ENCODE peak calls at places on chromosomes 12 and 14, in four cellular contexts. One of them, this sample, is unnamed.

GRCh38 chr12:101839324-101840283 is 8.8 kb upstream of the GNPTAB start:
- DNase-seq in cardiac muscle cell: peak
- DNase-seq in heart right ventricle: no peak
- DNase-seq in OCI-LY7: peak
- DNase-seq in this sample: peak

GRCh38 chr12:50415899-50416479 is 15.3 kb downstream of the LARP4 start:
- DNase-seq in cardiac muscle cell: no peak
- DNase-seq in heart right ventricle: no peak
- DNase-seq in OCI-LY7: no peak
- DNase-seq in this sample: no peak

GRCh38 chr14:35594616-35595015 is 60.7 kb downstream of the INSM2 start:
- DNase-seq in cardiac muscle cell: no peak
- DNase-seq in heart right ventricle: no peak
- DNase-seq in OCI-LY7: no peak
- DNase-seq in this sample: no peak

GRCh38 chr14:97719931-97720330 is 922.7 kb downstream of the VRK1 start:
- DNase-seq in heart right ventricle: no peak
- DNase-seq in cardiac muscle cell: no peak
- DNase-seq in OCI-LY7: no peak
- DNase-seq in this sample: no peak

GRCh38 chr12:38374751-38375150 is 58.2 kb downstream of the ALG10B start:
- DNase-seq in OCI-LY7: no peak
- DNase-seq in cardiac muscle cell: no peak
- DNase-seq in heart right ventricle: no peak
- DNase-seq in this sample: no peak

GRCh38 chr12:21456291-21456780 is 18.9 kb downstream of the PYROXD1 start:
- DNase-seq in cardiac muscle cell: no peak
- DNase-seq in heart right ventricle: no peak
- DNase-seq in OCI-LY7: no peak
- DNase-seq in this sample: no peak

GRCh38 chr12:27303139-27304111 is 29.2 kb upstream of the BMAL2 start:
- DNase-seq in cardiac muscle cell: no peak
- DNase-seq in heart right ventricle: no peak
- DNase-seq in OCI-LY7: no peak
- DNase-seq in this sample: no peak

GRCh38 chr12:69024413-69024812 is 91.4 kb upstream of the CPM start:
- DNase-seq in OCI-LY7: no peak
- DNase-seq in cardiac muscle cell: no peak
- DNase-seq in heart right ventricle: no peak
- DNase-seq in this sample: no peak

GRCh38 chr14:55705651-55706340 is 125.8 kb downstream of the KTN1 start:
- DNase-seq in heart right ventricle: no peak
- DNase-seq in cardiac muscle cell: no peak
- DNase-seq in OCI-LY7: no peak
- DNase-seq in this sample: no peak

GRCh38 chr12:77152623-77153193 is 87.3 kb upstream of the E2F7 start:
- DNase-seq in OCI-LY7: no peak
- DNase-seq in heart right ventricle: no peak
- DNase-seq in cardiac muscle cell: peak
- DNase-seq in this sample: no peak

GRCh38 chr14:99755629-99756603 is 37.3 kb upstream of the EML1 start:
- DNase-seq in OCI-LY7: no peak
- DNase-seq in cardiac muscle cell: no peak
- DNase-seq in heart right ventricle: peak
- DNase-seq in this sample: peak

GRCh38 chr12:46379352-46379751 is 6.8 kb upstream of the SLC38A2 start:
- DNase-seq in cardiac muscle cell: no peak
- DNase-seq in heart right ventricle: no peak
- DNase-seq in OCI-LY7: no peak
- DNase-seq in this sample: no peak

GRCh38 chr12:6183689-6184441 is 16.3 kb upstream of the CD9 start:
- DNase-seq in cardiac muscle cell: no peak
- DNase-seq in heart right ventricle: no peak
- DNase-seq in OCI-LY7: no peak
- DNase-seq in this sample: no peak

GRCh38 chr12:126780343-126780742 is 1486.6 kb upstream of the TMEM132C start:
- DNase-seq in OCI-LY7: no peak
- DNase-seq in cardiac muscle cell: no peak
- DNase-seq in heart right ventricle: no peak
- DNase-seq in this sample: no peak

GRCh38 chr14:100140452-100141132 is 18.9 kb downstream of the DEGS2 start:
- DNase-seq in cardiac muscle cell: peak
- DNase-seq in heart right ventricle: no peak
- DNase-seq in OCI-LY7: no peak
- DNase-seq in this sample: no peak

GRCh38 chr14:92958373-92959188 is 35.6 kb downstream of the CHGA start:
- DNase-seq in OCI-LY7: no peak
- DNase-seq in heart right ventricle: no peak
- DNase-seq in cardiac muscle cell: no peak
- DNase-seq in this sample: no peak

GRCh38 chr14:62039871-62040270 is 277.7 kb downstream of the SNAPC1 start:
- DNase-seq in OCI-LY7: no peak
- DNase-seq in heart right ventricle: no peak
- DNase-seq in cardiac muscle cell: no peak
- DNase-seq in this sample: no peak

GRCh38 chr12:55728185-55728931 is 451 bp downstream of the CD63 start:
- DNase-seq in cardiac muscle cell: peak
- DNase-seq in heart right ventricle: peak
- DNase-seq in OCI-LY7: peak
- DNase-seq in this sample: peak

GRCh38 chr14:79702197-79702596 is 509.1 kb downstream of the DIO2 start:
- DNase-seq in OCI-LY7: no peak
- DNase-seq in heart right ventricle: no peak
- DNase-seq in cardiac muscle cell: no peak
- DNase-seq in this sample: no peak

GRCh38 chr12:106709068-106709511 is 65.4 kb upstream of the RIC8B start:
- DNase-seq in OCI-LY7: no peak
- DNase-seq in heart right ventricle: no peak
- DNase-seq in cardiac muscle cell: no peak
- DNase-seq in this sample: no peak

GRCh38 chr12:118238888-118239287 is 103.0 kb downstream of the PEBP1 start:
- DNase-seq in OCI-LY7: peak
- DNase-seq in cardiac muscle cell: no peak
- DNase-seq in heart right ventricle: no peak
- DNase-seq in this sample: no peak

GRCh38 chr14:77457522-77458248 is at the start of the genes AHSA1 and VIPAS39:
- DNase-seq in heart right ventricle: peak
- DNase-seq in OCI-LY7: peak
- DNase-seq in cardiac muscle cell: peak
- DNase-seq in this sample: peak

GRCh38 chr14:56268653-56269052 is 150.4 kb downstream of the PELI2 start:
- DNase-seq in heart right ventricle: no peak
- DNase-seq in cardiac muscle cell: no peak
- DNase-seq in OCI-LY7: no peak
- DNase-seq in this sample: no peak

GRCh38 chr12:93848453-93849120 is 171.4 kb downstream of the CRADD start:
- DNase-seq in heart right ventricle: no peak
- DNase-seq in cardiac muscle cell: no peak
- DNase-seq in OCI-LY7: peak
- DNase-seq in this sample: no peak

GRCh38 chr12:130401703-130402102 is 64.0 kb downstream of the PIWIL1 start:
- DNase-seq in heart right ventricle: no peak
- DNase-seq in OCI-LY7: no peak
- DNase-seq in cardiac muscle cell: peak
- DNase-seq in this sample: no peak

GRCh38 chr12:23634344-23634743 is 315.1 kb downstream of the SOX5 start:
- DNase-seq in OCI-LY7: no peak
- DNase-seq in cardiac muscle cell: no peak
- DNase-seq in heart right ventricle: no peak
- DNase-seq in this sample: no peak

GRCh38 chr14:35085441-35085840 is 36.3 kb downstream of the PPP2R3C start:
- DNase-seq in OCI-LY7: no peak
- DNase-seq in heart right ventricle: no peak
- DNase-seq in cardiac muscle cell: no peak
- DNase-seq in this sample: no peak

GRCh38 chr12:132908145-132909029 is 21.0 kb upstream of the CHFR start:
- DNase-seq in heart right ventricle: peak
- DNase-seq in OCI-LY7: peak
- DNase-seq in cardiac muscle cell: peak
- DNase-seq in this sample: peak
- H3K27ac ChIP-seq in heart right ventricle: peak
- H3K27ac ChIP-seq in OCI-LY7: peak
- H3K27ac ChIP-seq in cardiac muscle cell: peak
- H3K27ac ChIP-seq in this sample: peak

DNA sequence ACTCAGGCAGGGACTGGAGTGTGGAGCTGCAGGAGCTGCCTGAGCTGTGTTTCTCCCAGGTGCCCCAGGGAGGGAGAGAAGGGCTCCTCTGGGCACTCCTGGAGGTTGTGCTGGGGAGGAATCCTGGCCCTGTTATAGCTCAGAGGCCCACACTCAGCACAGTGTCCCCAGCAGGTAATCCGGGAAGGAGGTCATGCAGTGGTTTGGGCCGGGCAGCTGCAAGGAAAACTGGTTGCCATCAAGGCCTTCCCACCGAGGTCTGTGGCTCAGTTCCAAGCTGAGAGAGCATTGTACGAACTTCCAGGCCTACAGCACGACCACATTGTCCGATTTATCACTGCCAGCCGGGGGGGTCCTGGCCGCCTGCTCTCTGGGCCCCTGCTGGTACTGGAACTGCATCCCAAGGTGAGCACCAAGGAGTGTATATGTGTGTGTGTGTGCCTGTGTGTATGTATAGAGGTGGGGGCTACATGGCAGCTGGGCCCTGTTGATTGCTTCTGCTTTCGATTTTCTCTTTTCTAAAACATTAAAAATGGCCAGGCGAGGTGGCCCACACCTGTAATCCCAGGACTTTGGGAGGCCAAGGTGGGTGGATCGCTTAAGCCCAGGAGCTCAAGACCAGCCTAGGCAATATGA is 2.0 kb downstream of the AMHR2 start:
- DNase-seq in heart right ventricle: no peak
- DNase-seq in OCI-LY7: no peak
- DNase-seq in cardiac muscle cell: no peak
- DNase-seq in this sample: no peak
- H3K4me3 ChIP-seq in heart right ventricle: no peak
- H3K4me3 ChIP-seq in OCI-LY7: no peak
- H3K4me3 ChIP-seq in cardiac muscle cell: peak
- H3K4me3 ChIP-seq in this sample: no peak

DNA sequence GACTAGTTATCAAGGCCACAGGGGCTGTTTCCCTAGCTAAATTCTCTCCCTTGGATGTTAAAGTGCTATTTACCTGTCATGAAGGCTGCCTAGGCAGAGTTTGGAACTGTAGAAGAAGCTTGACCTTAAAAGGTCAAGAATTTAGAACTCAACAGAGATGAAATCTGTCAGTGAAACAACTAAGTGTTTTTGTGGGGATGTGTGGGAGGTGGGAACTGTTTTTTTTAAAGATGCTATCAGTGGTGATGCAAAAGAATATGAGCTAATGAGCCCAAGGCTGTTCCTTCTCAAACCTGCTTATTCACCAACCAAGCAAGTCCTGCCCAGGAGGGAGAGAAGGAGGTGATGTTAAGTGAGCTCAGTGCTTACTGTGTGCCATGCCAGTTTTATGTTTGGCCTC is 40.8 kb upstream of the POC1B start:
- DNase-seq in cardiac muscle cell: peak
- DNase-seq in heart right ventricle: no peak
- DNase-seq in OCI-LY7: no peak
- DNase-seq in this sample: no peak
- H3K27ac ChIP-seq in cardiac muscle cell: no peak
- H3K27ac ChIP-seq in heart right ventricle: no peak
- H3K27ac ChIP-seq in OCI-LY7: no peak
- H3K27ac ChIP-seq in this sample: no peak

GRCh38 chr14:105028251-105028927 is 7.5 kb upstream of the CDCA4 start:
- DNase-seq in OCI-LY7: no peak
- DNase-seq in cardiac muscle cell: no peak
- DNase-seq in heart right ventricle: no peak
- DNase-seq in this sample: no peak
- H3K4me3 ChIP-seq in OCI-LY7: no peak
- H3K4me3 ChIP-seq in cardiac muscle cell: no peak
- H3K4me3 ChIP-seq in heart right ventricle: no peak
- H3K4me3 ChIP-seq in this sample: no peak

GRCh38 chr14:68458840-68459469 is 333.9 kb downstream of the ZFP36L1 start:
- DNase-seq in cardiac muscle cell: no peak
- DNase-seq in heart right ventricle: no peak
- DNase-seq in OCI-LY7: no peak
- DNase-seq in this sample: peak
- H3K27ac ChIP-seq in cardiac muscle cell: no peak
- H3K27ac ChIP-seq in heart right ventricle: peak
- H3K27ac ChIP-seq in OCI-LY7: no peak
- H3K27ac ChIP-seq in this sample: peak

DNA sequence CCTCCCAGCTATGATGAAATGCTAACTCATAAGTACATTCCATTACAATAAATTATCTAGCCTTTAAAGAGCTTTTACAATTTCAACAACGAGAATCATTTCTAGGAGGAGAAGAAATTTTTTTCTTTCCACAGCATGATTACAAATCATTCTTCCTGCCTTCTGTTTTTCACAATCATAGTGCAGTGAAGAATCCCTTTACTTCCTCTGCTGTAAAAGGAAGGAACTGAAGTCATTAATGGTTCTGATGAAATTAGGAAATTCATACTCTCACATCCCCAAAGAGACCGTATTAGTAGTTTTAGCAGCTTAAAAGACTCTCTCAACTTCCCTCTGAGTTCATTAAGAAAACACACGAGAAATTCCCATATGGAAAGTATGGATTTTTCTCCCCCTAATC is 58.7 kb upstream of the KITLG start:
- DNase-seq in OCI-LY7: no peak
- DNase-seq in cardiac muscle cell: no peak
- DNase-seq in heart right ventricle: no peak
- DNase-seq in this sample: no peak
- H3K4me3 ChIP-seq in OCI-LY7: no peak
- H3K4me3 ChIP-seq in cardiac muscle cell: no peak
- H3K4me3 ChIP-seq in heart right ventricle: peak
- H3K4me3 ChIP-seq in this sample: no peak

GRCh38 chr14:90757452-90757851 is 58.8 kb downstream of the TTC7B start:
- DNase-seq in heart right ventricle: no peak
- DNase-seq in OCI-LY7: no peak
- DNase-seq in cardiac muscle cell: no peak
- DNase-seq in this sample: no peak

GRCh38 chr14:90758028-90758889 is 58.0 kb downstream of the TTC7B start:
- DNase-seq in OCI-LY7: peak
- DNase-seq in cardiac muscle cell: peak
- DNase-seq in heart right ventricle: peak
- DNase-seq in this sample: peak

GRCh38 chr14:90758959-90759358 is 57.3 kb downstream of the TTC7B start:
- DNase-seq in cardiac muscle cell: no peak
- DNase-seq in OCI-LY7: peak
- DNase-seq in heart right ventricle: peak
- DNase-seq in this sample: peak

GRCh38 chr14:90755661-90756304 is 60.4 kb downstream of the TTC7B start:
- DNase-seq in cardiac muscle cell: no peak
- DNase-seq in OCI-LY7: no peak
- DNase-seq in heart right ventricle: no peak
- DNase-seq in this sample: no peak

DNA sequence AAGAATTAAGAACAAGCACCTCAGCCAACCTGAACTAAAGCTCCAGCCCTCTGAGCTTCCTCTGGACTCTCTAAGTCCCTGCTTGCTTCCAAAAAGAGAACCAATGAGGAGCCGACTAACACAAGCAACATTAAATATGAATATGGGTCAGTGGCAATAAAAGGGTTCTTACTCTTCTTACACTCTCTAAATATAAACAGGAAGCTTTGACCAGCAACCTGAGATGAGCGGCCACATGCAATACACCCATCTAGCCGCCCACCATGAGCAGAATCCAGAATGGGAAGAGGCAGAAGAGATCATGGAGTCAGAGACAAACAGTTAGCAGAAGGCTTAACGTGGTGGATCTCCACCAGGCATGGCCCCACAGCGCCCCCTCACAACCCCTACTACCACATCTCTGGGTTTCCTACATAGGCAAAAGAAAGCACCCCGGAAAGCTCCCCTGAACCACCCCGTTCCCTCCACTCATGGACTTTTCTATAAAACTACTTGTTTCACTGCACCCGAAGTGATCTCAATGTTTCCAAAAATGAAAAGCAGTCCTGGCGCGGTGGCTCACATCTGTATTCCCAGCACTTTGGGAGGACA is 59.4 kb downstream of the TTC7B start:
- DNase-seq in heart right ventricle: no peak
- DNase-seq in OCI-LY7: peak
- DNase-seq in cardiac muscle cell: no peak
- DNase-seq in this sample: no peak
- H3K27ac ChIP-seq in heart right ventricle: no peak
- H3K27ac ChIP-seq in OCI-LY7: no peak
- H3K27ac ChIP-seq in cardiac muscle cell: no peak
- H3K27ac ChIP-seq in this sample: peak